ENCODE peak calls at places on chromosomes 13 and 19, in six cellular contexts. One of them, this sample, is unnamed.

GRCh38 chr13:67914535-67914934 is 684.4 kb upstream of the PCDH9 start:
- DNase-seq in neuronal stem cell: no peak
- DNase-seq in IMR-90: no peak
- DNase-seq in mesendoderm: no peak
- DNase-seq in H1: no peak
- DNase-seq in H9: no peak
- DNase-seq in this sample: no peak

GRCh38 chr19:15372891-15373301 is 6.7 kb downstream of the AKAP8 start:
- DNase-seq in neuronal stem cell: no peak
- DNase-seq in IMR-90: no peak
- DNase-seq in mesendoderm: no peak
- DNase-seq in H1: no peak
- DNase-seq in H9: no peak
- DNase-seq in this sample: no peak

GRCh38 chr13:26710166-26710565 is 50.4 kb downstream of the GPR12 start:
- DNase-seq in neuronal stem cell: no peak
- DNase-seq in IMR-90: no peak
- DNase-seq in mesendoderm: peak
- DNase-seq in H1: no peak
- DNase-seq in H9: peak
- DNase-seq in this sample: no peak

GRCh38 chr13:48983331-48983730 is 7.6 kb downstream of the FNDC3A start:
- DNase-seq in neuronal stem cell: no peak
- DNase-seq in IMR-90: no peak
- DNase-seq in mesendoderm: no peak
- DNase-seq in H1: no peak
- DNase-seq in H9: no peak
- DNase-seq in this sample: no peak

GRCh38 chr19:48351341-48351752 is 12.4 kb downstream of the TMEM143 start:
- DNase-seq in neuronal stem cell: peak
- DNase-seq in IMR-90: peak
- DNase-seq in mesendoderm: peak
- DNase-seq in H1: peak
- DNase-seq in H9: peak
- DNase-seq in this sample: peak

GRCh38 chr13:112453207-112453829 is 77.2 kb downstream of the SPACA7 start:
- DNase-seq in neuronal stem cell: no peak
- DNase-seq in IMR-90: no peak
- DNase-seq in mesendoderm: no peak
- DNase-seq in H1: peak
- DNase-seq in H9: peak
- DNase-seq in this sample: no peak

GRCh38 chr13:27973956-27974662 is 5.0 kb upstream of the CDX2 start:
- DNase-seq in neuronal stem cell: no peak
- DNase-seq in IMR-90: no peak
- DNase-seq in mesendoderm: no peak
- DNase-seq in H1: no peak
- DNase-seq in H9: no peak
- DNase-seq in this sample: no peak

GRCh38 chr19:34228347-34228746 is 26.0 kb upstream of the GARRE1 start:
- DNase-seq in neuronal stem cell: no peak
- DNase-seq in IMR-90: peak
- DNase-seq in mesendoderm: no peak
- DNase-seq in H1: no peak
- DNase-seq in H9: no peak
- DNase-seq in this sample: no peak

GRCh38 chr13:62320129-62320724 is 904.6 kb upstream of the PCDH20 start:
- DNase-seq in neuronal stem cell: peak
- DNase-seq in IMR-90: peak
- DNase-seq in mesendoderm: peak
- DNase-seq in H1: no peak
- DNase-seq in H9: no peak
- DNase-seq in this sample: peak

GRCh38 chr13:79637086-79637763 is 156.3 kb downstream of the NDFIP2 start:
- DNase-seq in neuronal stem cell: no peak
- DNase-seq in IMR-90: no peak
- DNase-seq in mesendoderm: no peak
- DNase-seq in H1: no peak
- DNase-seq in H9: no peak
- DNase-seq in this sample: no peak

GRCh38 chr13:101013245-101013644 is 338.6 kb upstream of the TMTC4 start:
- DNase-seq in neuronal stem cell: no peak
- DNase-seq in IMR-90: no peak
- DNase-seq in mesendoderm: no peak
- DNase-seq in H1: no peak
- DNase-seq in H9: no peak
- DNase-seq in this sample: no peak

GRCh38 chr13:96796234-96796633 is 198.0 kb downstream of the OXGR1 start:
- DNase-seq in neuronal stem cell: no peak
- DNase-seq in IMR-90: no peak
- DNase-seq in mesendoderm: no peak
- DNase-seq in H1: no peak
- DNase-seq in H9: no peak
- DNase-seq in this sample: no peak

GRCh38 chr13:102317593-102317992 is 84.3 kb downstream of the FGF14 start:
- DNase-seq in neuronal stem cell: no peak
- DNase-seq in IMR-90: peak
- DNase-seq in mesendoderm: peak
- DNase-seq in H1: no peak
- DNase-seq in H9: no peak
- DNase-seq in this sample: peak

GRCh38 chr19:5588441-5588840 is 20.7 kb upstream of the TINCR start:
- DNase-seq in neuronal stem cell: no peak
- DNase-seq in IMR-90: no peak
- DNase-seq in mesendoderm: no peak
- DNase-seq in H1: no peak
- DNase-seq in H9: no peak
- DNase-seq in this sample: no peak

GRCh38 chr19:4086336-4086953 is 19.7 kb upstream of the ZBTB7A start:
- DNase-seq in neuronal stem cell: no peak
- DNase-seq in IMR-90: no peak
- DNase-seq in mesendoderm: no peak
- DNase-seq in H1: no peak
- DNase-seq in H9: no peak
- DNase-seq in this sample: no peak

GRCh38 chr13:90445179-90445578 is 902.3 kb upstream of the MIR17HG start:
- DNase-seq in neuronal stem cell: peak
- DNase-seq in IMR-90: peak
- DNase-seq in mesendoderm: peak
- DNase-seq in H1: no peak
- DNase-seq in H9: peak
- DNase-seq in this sample: peak

GRCh38 chr19:46491975-46492682 is 3.5 kb downstream of the PNMA8B start:
- DNase-seq in neuronal stem cell: no peak
- DNase-seq in IMR-90: no peak
- DNase-seq in mesendoderm: no peak
- DNase-seq in H1: no peak
- DNase-seq in H9: no peak
- DNase-seq in this sample: no peak

GRCh38 chr19:46211201-46211881 is 18.2 kb upstream of the IGFL1 start:
- DNase-seq in neuronal stem cell: no peak
- DNase-seq in IMR-90: no peak
- DNase-seq in mesendoderm: peak
- DNase-seq in H1: peak
- DNase-seq in H9: peak
- DNase-seq in this sample: peak

GRCh38 chr19:46068345-46069258 is 27.8 kb upstream of the IGFL4 start:
- DNase-seq in neuronal stem cell: no peak
- DNase-seq in IMR-90: peak
- DNase-seq in mesendoderm: no peak
- DNase-seq in H1: no peak
- DNase-seq in H9: no peak
- DNase-seq in this sample: peak

GRCh38 chr13:97749174-97749573 is 204.3 kb upstream of the IPO5 start:
- DNase-seq in neuronal stem cell: no peak
- DNase-seq in IMR-90: peak
- DNase-seq in mesendoderm: peak
- DNase-seq in H1: no peak
- DNase-seq in H9: no peak
- DNase-seq in this sample: no peak

GRCh38 chr13:99383946-99384345 is 76.7 kb upstream of the GPR183 start:
- DNase-seq in neuronal stem cell: no peak
- DNase-seq in IMR-90: no peak
- DNase-seq in mesendoderm: no peak
- DNase-seq in H1: no peak
- DNase-seq in H9: peak
- DNase-seq in this sample: no peak

GRCh38 chr19:5503598-5503997 is 48.4 kb downstream of the ZNRF4 start:
- DNase-seq in neuronal stem cell: no peak
- DNase-seq in IMR-90: no peak
- DNase-seq in mesendoderm: peak
- DNase-seq in H1: no peak
- DNase-seq in H9: no peak
- DNase-seq in this sample: no peak

GRCh38 chr13:51825165-51825592 is 19.8 kb downstream of the TMEM272 start:
- DNase-seq in neuronal stem cell: no peak
- DNase-seq in IMR-90: no peak
- DNase-seq in mesendoderm: no peak
- DNase-seq in H1: no peak
- DNase-seq in H9: no peak
- DNase-seq in this sample: no peak

GRCh38 chr13:26839682-26840081 is 79.1 kb upstream of the GPR12 start:
- DNase-seq in neuronal stem cell: no peak
- DNase-seq in IMR-90: no peak
- DNase-seq in mesendoderm: no peak
- DNase-seq in H1: no peak
- DNase-seq in H9: no peak
- DNase-seq in this sample: no peak

GRCh38 chr19:51125421-51126075 is 842 bp downstream of the SIGLEC9 start:
- DNase-seq in neuronal stem cell: no peak
- DNase-seq in IMR-90: no peak
- DNase-seq in mesendoderm: no peak
- DNase-seq in H1: no peak
- DNase-seq in H9: no peak
- DNase-seq in this sample: no peak

GRCh38 chr13:91797567-91797966 is 399.1 kb downstream of the GPC5 start:
- DNase-seq in neuronal stem cell: no peak
- DNase-seq in IMR-90: no peak
- DNase-seq in mesendoderm: no peak
- DNase-seq in H1: no peak
- DNase-seq in H9: no peak
- DNase-seq in this sample: no peak

GRCh38 chr13:91804724-91805123 is 406.3 kb downstream of the GPC5 start:
- DNase-seq in neuronal stem cell: no peak
- DNase-seq in IMR-90: no peak
- DNase-seq in mesendoderm: no peak
- DNase-seq in H1: no peak
- DNase-seq in H9: no peak
- DNase-seq in this sample: no peak

GRCh38 chr13:91805605-91806004 is 407.2 kb downstream of the GPC5 start:
- DNase-seq in neuronal stem cell: no peak
- DNase-seq in IMR-90: no peak
- DNase-seq in mesendoderm: no peak
- DNase-seq in H1: no peak
- DNase-seq in H9: no peak
- DNase-seq in this sample: peak

GRCh38 chr13:91802957-91803356 is 404.5 kb downstream of the GPC5 start:
- DNase-seq in neuronal stem cell: no peak
- DNase-seq in IMR-90: no peak
- DNase-seq in mesendoderm: no peak
- DNase-seq in H1: no peak
- DNase-seq in H9: no peak
- DNase-seq in this sample: no peak
- H2BK15ac ChIP-seq in neuronal stem cell: no peak
- H2BK15ac ChIP-seq in IMR-90: no peak
- H2BK15ac ChIP-seq in mesendoderm: no peak
- H2BK15ac ChIP-seq in H1: no peak
- H2BK15ac ChIP-seq in H9: no peak
- H2BK15ac ChIP-seq in this sample: no peak

GRCh38 chr13:23833733-23834611 is 55.2 kb downstream of the MIPEP start:
- DNase-seq in neuronal stem cell: no peak
- DNase-seq in IMR-90: no peak
- DNase-seq in mesendoderm: peak
- DNase-seq in H1: no peak
- DNase-seq in H9: no peak
- DNase-seq in this sample: no peak

GRCh38 chr13:23828086-23828485 is 61.1 kb downstream of the MIPEP start:
- DNase-seq in neuronal stem cell: no peak
- DNase-seq in IMR-90: no peak
- DNase-seq in mesendoderm: no peak
- DNase-seq in H1: no peak
- DNase-seq in H9: no peak
- DNase-seq in this sample: peak

GRCh38 chr13:23824355-23824754 is 64.8 kb downstream of the MIPEP start:
- DNase-seq in neuronal stem cell: no peak
- DNase-seq in IMR-90: no peak
- DNase-seq in mesendoderm: no peak
- DNase-seq in H1: no peak
- DNase-seq in H9: no peak
- DNase-seq in this sample: no peak

GRCh38 chr13:23825179-23825578 is 64.0 kb downstream of the MIPEP start:
- DNase-seq in neuronal stem cell: no peak
- DNase-seq in IMR-90: no peak
- DNase-seq in mesendoderm: no peak
- DNase-seq in H1: no peak
- DNase-seq in H9: no peak
- DNase-seq in this sample: no peak

DNA sequence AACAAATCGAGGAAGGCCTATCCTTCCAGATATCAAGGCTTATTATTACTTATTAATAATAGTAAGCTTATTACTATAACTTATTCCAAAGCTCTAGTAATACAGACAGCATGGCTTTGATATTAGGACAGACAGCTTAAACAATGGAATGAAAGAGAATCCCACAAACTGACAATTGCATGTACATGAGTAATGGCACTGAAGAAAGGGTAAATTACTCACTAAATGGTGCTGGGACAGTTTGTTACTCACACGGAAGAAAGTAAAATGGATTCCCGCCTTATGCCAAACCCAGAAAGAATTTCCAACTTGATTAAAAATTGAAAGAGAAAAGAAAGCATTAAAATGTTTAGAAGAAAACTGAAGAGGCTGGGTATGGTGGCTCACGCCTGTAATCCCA is 60.3 kb downstream of the MIPEP start:
- DNase-seq in neuronal stem cell: no peak
- DNase-seq in IMR-90: peak
- DNase-seq in mesendoderm: no peak
- DNase-seq in H1: no peak
- DNase-seq in H9: no peak
- DNase-seq in this sample: peak
- H2BK15ac ChIP-seq in neuronal stem cell: no peak
- H2BK15ac ChIP-seq in IMR-90: no peak
- H2BK15ac ChIP-seq in mesendoderm: no peak
- H2BK15ac ChIP-seq in H1: no peak
- H2BK15ac ChIP-seq in H9: no peak
- H2BK15ac ChIP-seq in this sample: no peak

GRCh38 chr13:82506805-82507404 is 1375.4 kb downstream of the SLITRK1 start:
- DNase-seq in neuronal stem cell: no peak
- DNase-seq in IMR-90: no peak
- DNase-seq in mesendoderm: no peak
- DNase-seq in H1: no peak
- DNase-seq in H9: no peak
- DNase-seq in this sample: no peak

GRCh38 chr13:82501804-82502203 is 1380.5 kb downstream of the SLITRK1 start:
- DNase-seq in neuronal stem cell: no peak
- DNase-seq in IMR-90: no peak
- DNase-seq in mesendoderm: no peak
- DNase-seq in H1: no peak
- DNase-seq in H9: no peak
- DNase-seq in this sample: no peak
- H2BK15ac ChIP-seq in neuronal stem cell: no peak
- H2BK15ac ChIP-seq in IMR-90: no peak
- H2BK15ac ChIP-seq in mesendoderm: no peak
- H2BK15ac ChIP-seq in H1: no peak
- H2BK15ac ChIP-seq in H9: no peak
- H2BK15ac ChIP-seq in this sample: no peak

GRCh38 chr19:12794196-12794921 is 3.1 kb downstream of the JUNB start:
- DNase-seq in neuronal stem cell: no peak
- DNase-seq in IMR-90: peak
- DNase-seq in mesendoderm: no peak
- DNase-seq in H1: no peak
- DNase-seq in H9: no peak
- DNase-seq in this sample: peak
- H2BK15ac ChIP-seq in neuronal stem cell: no peak
- H2BK15ac ChIP-seq in IMR-90: peak
- H2BK15ac ChIP-seq in mesendoderm: no peak
- H2BK15ac ChIP-seq in H1: no peak
- H2BK15ac ChIP-seq in H9: no peak
- H2BK15ac ChIP-seq in this sample: peak